ENCODE peak calls at places on chromosomes 2 and 18, in five cellular contexts. R is progenitor cell of endocrine pancreas, N is ascending aorta, Z is brain microvascular endothelial cell, P is right atrium auricular region. J is an unnamed sample.

GRCh38 chr2:61272421-61273070 is 110.6 kb downstream of the C2orf74 start:
- DNase-seq in R (no peak), N (no peak), Z (no peak), P (no peak), J (no peak)

GRCh38 chr2:166293984-166294383 is 81.8 kb downstream of the SCN9A start:
- DNase-seq in R (no peak), N (no peak), Z (no peak), P (no peak), J (no peak)

GRCh38 chr2:15182275-15182674 is 378.9 kb downstream of the NBAS start:
- DNase-seq in R (no peak), N (no peak), Z (no peak), P (no peak), J (no peak)

GRCh38 chr2:40488927-40489677 is 37.2 kb upstream of the SLC8A1 start:
- DNase-seq in R (no peak), N (no peak), Z (peak), P (no peak), J (no peak)

GRCh38 chr2:133641942-133642341 is 73.7 kb upstream of the NCKAP5 start:
- DNase-seq in R (no peak), N (no peak), Z (no peak), P (no peak), J (no peak)

GRCh38 chr18:44876749-44877148 is 196.1 kb downstream of the SETBP1 start:
- DNase-seq in R (no peak), N (no peak), Z (no peak), P (no peak), J (no peak)

GRCh38 chr2:222673883-222674282 is 2.4 kb downstream of the MOGAT1 start:
- DNase-seq in R (no peak), N (no peak), Z (no peak), P (no peak), J (no peak)

GRCh38 chr18:11246883-11247282 is 97.5 kb upstream of the PIEZO2 start:
- DNase-seq in R (no peak), N (no peak), Z (no peak), P (no peak), J (no peak)

GRCh38 chr2:157283468-157283867 is 26.0 kb downstream of the GALNT5 start:
- DNase-seq in R (no peak), N (no peak), Z (no peak), P (no peak), J (no peak)

GRCh38 chr18:4636957-4637356 is 181.8 kb upstream of the DLGAP1 start:
- DNase-seq in R (no peak), N (no peak), Z (no peak), P (no peak), J (no peak)

GRCh38 chr2:193518061-193518817 is 1323.5 kb upstream of the TMEFF2 start:
- DNase-seq in R (no peak), N (no peak), Z (peak), P (no peak), J (no peak)

GRCh38 chr2:23803965-23804542 is 122.9 kb downstream of the ATAD2B start:
- DNase-seq in R (no peak), N (no peak), Z (peak), P (no peak), J (peak)
- TF ChIP-seq CTCF in R (peak), N (no peak), Z (peak), P (no peak), J (no peak)

GRCh38 chr2:189024861-189025618 is 50.9 kb downstream of the COL3A1 start:
- DNase-seq in R (no peak), N (no peak), Z (no peak), P (no peak), J (no peak)
- TF ChIP-seq CTCF in R (peak), N (peak), Z (peak), P (no peak), J (no peak)

GRCh38 chr2:551621-552020 is 125.6 kb downstream of the TMEM18 start:
- DNase-seq in R (no peak), N (no peak), Z (no peak), P (no peak), J (no peak)
- TF ChIP-seq CTCF in R (peak), N (no peak), Z (no peak), P (no peak), J (no peak)

GRCh38 chr2:20452551-20452950 is 5.7 kb downstream of the RHOB start:
- DNase-seq in R (no peak), N (peak), Z (peak), P (peak), J (no peak)
- TF ChIP-seq CTCF in R (no peak), N (peak), Z (peak), P (no peak), J (no peak)

DNA sequence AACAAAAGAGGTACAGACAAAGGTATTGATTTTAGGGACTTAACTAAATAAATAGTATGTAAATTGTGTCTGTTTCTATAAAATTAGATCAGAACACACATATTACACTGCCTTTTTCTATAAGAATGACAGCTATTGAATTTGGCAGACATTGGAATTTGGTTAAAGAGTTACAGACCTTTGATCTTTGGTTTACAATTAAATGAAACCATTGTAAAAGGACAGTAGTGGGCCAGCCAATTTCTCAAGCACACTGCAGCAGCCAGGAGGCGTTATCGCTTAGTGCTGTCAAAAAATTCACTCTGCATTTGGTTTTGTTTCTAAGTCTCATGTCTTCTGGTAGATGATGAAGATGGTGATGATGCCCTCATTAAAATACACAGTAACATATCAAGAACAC is 175.9 kb downstream of the NR4A2 start:
- DNase-seq in R (no peak), N (no peak), Z (no peak), P (no peak), J (no peak)
- TF ChIP-seq CTCF in R (no peak), N (no peak), Z (peak), P (no peak), J (no peak)

J was measured in omental fat pad.